ENCODE peak calls at places on chromosomes 12 and 14, in four cellular contexts. R, L, Y and G are unnamed samples.

GRCh38 chr14:74658535-74659130 is 46.6 kb upstream of the LTBP2 start:
- DNase-seq in R (no peak), L (no peak), Y (no peak), G (no peak)

GRCh38 chr14:52837451-52837850 is 46.0 kb upstream of the GNPNAT1 start:
- DNase-seq in R (no peak), L (no peak), Y (no peak), G (no peak)

GRCh38 chr12:45192041-45192695 is 23.7 kb upstream of the ANO6 start:
- DNase-seq in R (peak; percentile 58), L (no peak), Y (no peak), G (no peak)

GRCh38 chr12:70400124-70400523 is 34.0 kb downstream of the KCNMB4 start:
- DNase-seq in R (no peak), L (no peak), Y (no peak), G (no peak)

GRCh38 chr12:12365931-12366431 is 9.1 kb downstream of the BORCS5 start:
- DNase-seq in R (no peak), L (no peak), Y (no peak), G (no peak)

GRCh38 chr14:96017882-96018281 is 21.3 kb upstream of the C14orf132 start:
- DNase-seq in R (no peak), L (no peak), Y (no peak), G (no peak)

GRCh38 chr14:106738075-106738474 is 1211.7 kb downstream of the TMEM121 start:
- DNase-seq in R (no peak), L (no peak), Y (no peak), G (no peak)

GRCh38 chr14:104554088-104554607 is 25.4 kb upstream of the C14orf180 start:
- DNase-seq in R (no peak), L (no peak), Y (no peak), G (no peak)

GRCh38 chr12:77943466-77943865 is 112.8 kb downstream of the NAV3 start:
- DNase-seq in R (peak; percentile 71), L (no peak), Y (no peak), G (no peak)

GRCh38 chr14:29262979-29263378 is 496.4 kb downstream of the FOXG1 start:
- DNase-seq in R (no peak), L (no peak), Y (no peak), G (no peak)

GRCh38 chr14:88380405-88380804 is 5.1 kb upstream of the SPATA7 start:
- DNase-seq in R (no peak), L (no peak), Y (no peak), G (no peak)

GRCh38 chr12:59940676-59941342 is 345.0 kb downstream of the SLC16A7 start:
- DNase-seq in R (no peak), L (no peak), Y (no peak), G (no peak)

GRCh38 chr14:44417809-44418208 is 89.3 kb downstream of the FSCB start:
- DNase-seq in R (no peak), L (no peak), Y (no peak), G (no peak)

GRCh38 chr14:22847661-22848341 is 11.4 kb downstream of the MMP14 start:
- DNase-seq in R (peak; percentile 83), L (no peak), Y (peak; percentile 53), G (no peak)

DNA sequence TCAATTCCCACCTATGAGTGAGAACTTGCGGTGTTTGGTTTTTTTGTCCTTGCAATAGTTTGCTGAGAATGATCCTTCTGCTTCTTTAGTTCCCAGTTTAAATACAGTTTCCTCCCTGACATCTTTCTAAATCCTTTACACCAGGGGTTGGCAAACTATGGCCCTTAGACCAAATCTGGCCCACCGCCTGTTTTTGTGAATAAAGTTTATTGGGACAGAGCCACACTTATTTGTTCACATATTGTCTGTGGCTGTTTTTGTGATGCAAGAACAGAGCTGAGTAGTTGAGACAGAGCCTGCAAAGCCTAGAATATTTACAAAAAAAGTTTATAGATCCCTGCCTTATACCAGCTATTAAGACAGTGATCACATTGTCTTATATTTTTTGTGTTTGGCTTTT is 53.7 kb downstream of the SERPINA10 start:
- DNase-seq in R (no peak), L (no peak), Y (no peak), G (no peak)
- H2BK12ac ChIP-seq in R (no peak overlapping the region), L (no peak overlapping the region), Y (no peak overlapping the region), G (no peak overlapping the region)

GRCh38 chr12:113899042-113899843 is 66.9 kb downstream of the RBM19 start:
- DNase-seq in R (no peak), L (no peak), Y (no peak), G (no peak)

GRCh38 chr12:113896194-113896593 is 69.9 kb downstream of the RBM19 start:
- DNase-seq in R (no peak), L (peak; percentile 95), Y (peak; percentile 67), G (no peak)

GRCh38 chr12:113898466-113898865 is 67.7 kb downstream of the RBM19 start:
- DNase-seq in R (no peak), L (no peak), Y (no peak), G (no peak)

GRCh38 chr12:113896841-113897240 is 69.3 kb downstream of the RBM19 start:
- DNase-seq in R (no peak), L (no peak), Y (no peak), G (no peak)

GRCh38 chr12:113897406-113897805 is 68.7 kb downstream of the RBM19 start:
- DNase-seq in R (no peak), L (no peak), Y (no peak), G (no peak)
- H2BK15ac ChIP-seq in R (no peak overlapping the region), L (no peak overlapping the region), Y (peak overlapping the region; percentile 99), G (no peak overlapping the region)

GRCh38 chr14:69896972-69897371 is 17.8 kb downstream of the SMOC1 start:
- DNase-seq in R (no peak), L (no peak), Y (no peak), G (no peak)
- H2BK12ac ChIP-seq in R (no peak overlapping the region), L (no peak overlapping the region), Y (no peak overlapping the region), G (no peak overlapping the region)

GRCh38 chr12:110549716-110550115 is 33.4 kb downstream of the PPTC7 start:
- DNase-seq in R (peak; percentile 43), L (no peak), Y (no peak), G (no peak)
- H2BK15ac ChIP-seq in R (no peak overlapping the region), L (no peak overlapping the region), Y (no peak overlapping the region), G (no peak overlapping the region)

GRCh38 chr14:93019367-93019843 is 96.3 kb downstream of the ITPK1 start:
- DNase-seq in R (no peak), L (no peak), Y (no peak), G (no peak)
- H2BK12ac ChIP-seq in R (no peak overlapping the region), L (no peak overlapping the region), Y (no peak overlapping the region), G (peak overlapping the region; percentile 34)

DNA sequence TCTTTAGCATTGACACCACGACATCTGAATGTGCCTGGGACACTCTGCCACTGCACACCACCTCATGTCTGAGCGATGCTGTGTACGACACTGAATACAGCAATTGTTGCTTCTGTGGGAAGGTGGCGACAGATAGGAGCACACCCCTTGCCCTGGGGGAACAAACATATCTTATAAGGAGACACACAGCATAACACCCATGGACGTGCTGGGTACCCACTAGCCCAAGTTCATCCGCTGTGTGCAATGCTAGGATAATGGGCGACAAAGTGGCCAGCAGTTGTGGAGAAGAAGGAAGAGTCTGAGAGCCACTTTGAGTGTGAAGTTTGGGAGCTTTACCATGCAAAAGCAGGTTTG is 61.1 kb downstream of the VWF start:
- DNase-seq in R (no peak), L (no peak), Y (no peak), G (no peak)
- H2BK15ac ChIP-seq in R (no peak overlapping the region), L (no peak overlapping the region), Y (peak overlapping the region; percentile 0), G (no peak overlapping the region)